ENCODE peak calls at places on chromosomes 5 and 9, in nine cellular contexts. G is HTR-8/SVneo; Y is activated T-helper 1 cell treated with anti-CD3 and anti-CD28 coated beads, Interleukin-12 subunit alpha, Interleukin-12 subunit beta, Interleukin-2, Interleukin-4 antibody, amounts not matched to agents 30 ng/mL and 10 ng/mL and 1 ng/mL, durations not matched to agents 14 hours and 24 hours and 36 hours; S is NCI-H2081; A is A549; L is stimulated activated CD4-positive, alpha-beta T cell treated with anti-CD3 and anti-CD28 coated beads, Interleukin-4, amount 100 ng/mL, for 1 hour; B is posterior vena cava; O is SIG-M5; J is NCI-H2171 treated with DMSO at 0.1 percent for 48 hours. Q is an unnamed sample.

GRCh38 chr9:120625222-120625621 is 45.3 kb upstream of the CDK5RAP2 start:
- DNase-seq in G (no peak), Y (no peak), S (no peak), A (no peak), L (no peak), B (no peak), O (no peak), J (no peak), Q (no peak)

GRCh38 chr5:17314907-17315471 is 97.6 kb downstream of the BASP1 start:
- DNase-seq in G (no peak), Y (no peak), S (no peak), A (no peak), L (no peak), B (no peak), O (no peak), J (peak), Q (no peak)

GRCh38 chr9:82117025-82117424 is 128.5 kb downstream of the SPATA31D1 start:
- DNase-seq in G (no peak), Y (no peak), S (peak), A (no peak), L (no peak), B (no peak), O (no peak), J (peak), Q (no peak)

GRCh38 chr5:54844905-54845566 is 140.4 kb downstream of the ESM1 start:
- DNase-seq in G (peak), Y (no peak), S (peak), A (no peak), L (no peak), B (no peak), O (no peak), J (peak), Q (peak)

GRCh38 chr9:97564291-97565175 is 63.1 kb downstream of the TMOD1 start:
- DNase-seq in G (peak), Y (no peak), S (no peak), A (peak), L (no peak), B (peak), O (no peak), J (peak), Q (peak)

GRCh38 chr9:98890256-98890655 is 53.5 kb upstream of the COL15A1 start:
- DNase-seq in G (no peak), Y (no peak), S (no peak), A (no peak), L (no peak), B (no peak), O (no peak), J (peak), Q (no peak)

GRCh38 chr9:120337131-120337530 is 242.8 kb downstream of the CDK5RAP2 start:
- DNase-seq in G (no peak), Y (no peak), S (no peak), A (no peak), L (no peak), B (no peak), O (no peak), J (no peak), Q (no peak)

GRCh38 chr5:124179788-124180187 is 566.7 kb downstream of the ZNF608 start:
- DNase-seq in G (no peak), Y (no peak), S (no peak), A (no peak), L (no peak), B (no peak), O (no peak), J (peak), Q (no peak)

GRCh38 chr9:87179556-87180340 is 232.4 kb upstream of the GAS1 start:
- DNase-seq in G (peak), Y (no peak), S (no peak), A (no peak), L (no peak), B (no peak), O (no peak), J (no peak), Q (no peak)

GRCh38 chr9:89145086-89145485 is 33.5 kb downstream of the SHC3 start:
- DNase-seq in G (no peak), Y (no peak), S (no peak), A (no peak), L (no peak), B (no peak), O (no peak), J (no peak), Q (no peak)

GRCh38 chr9:136228107-136228875 is 17.3 kb downstream of the QSOX2 start:
- DNase-seq in G (peak), Y (no peak), S (no peak), A (peak), L (no peak), B (no peak), O (no peak), J (no peak), Q (peak)

GRCh38 chr5:155943516-155944407 is 383.2 kb upstream of the SGCD start:
- DNase-seq in G (no peak), Y (peak), S (peak), A (peak), L (peak), B (no peak), O (no peak), J (peak), Q (peak)

GRCh38 chr9:105355810-105356209 is 92.0 kb upstream of the FSD1L start:
- DNase-seq in G (no peak), Y (no peak), S (no peak), A (no peak), L (no peak), B (no peak), O (no peak), J (no peak), Q (no peak)

GRCh38 chr9:96232539-96233241 is 69.3 kb downstream of the HSD17B3 start:
- DNase-seq in G (peak), Y (no peak), S (peak), A (peak), L (peak), B (no peak), O (no peak), J (peak), Q (peak)

GRCh38 chr5:35233601-35234000 is 3.3 kb upstream of the PRLR start:
- DNase-seq in G (no peak), Y (no peak), S (no peak), A (no peak), L (no peak), B (no peak), O (no peak), J (peak), Q (no peak)

GRCh38 chr5:64925123-64925522 is 156.4 kb downstream of the CWC27 start:
- DNase-seq in G (no peak), Y (no peak), S (no peak), A (no peak), L (no peak), B (no peak), O (no peak), J (no peak), Q (no peak)

GRCh38 chr9:85640425-85640824 is 101.3 kb downstream of the AGTPBP1 start:
- DNase-seq in G (no peak), Y (no peak), S (peak), A (no peak), L (no peak), B (no peak), O (no peak), J (no peak), Q (no peak)

GRCh38 chr9:21506910-21507795 is 25.0 kb upstream of the IFNE start:
- DNase-seq in G (peak), Y (no peak), S (no peak), A (no peak), L (no peak), B (no peak), O (no peak), J (no peak), Q (peak)

GRCh38 chr5:18321516-18321915 is 687.3 kb downstream of the TAF11L14 start:
- DNase-seq in G (no peak), Y (no peak), S (no peak), A (no peak), L (no peak), B (no peak), O (no peak), J (no peak), Q (no peak)

GRCh38 chr9:33211695-33212393 is 28.1 kb upstream of the SPINK4 start:
- DNase-seq in G (no peak), Y (no peak), S (no peak), A (peak), L (no peak), B (no peak), O (no peak), J (peak), Q (no peak)

GRCh38 chr5:178284095-178284675 is 51.6 kb upstream of the PHYKPL start:
- DNase-seq in G (no peak), Y (no peak), S (no peak), A (no peak), L (no peak), B (no peak), O (no peak), J (no peak), Q (no peak)

GRCh38 chr9:87861332-87861731 is 21.3 kb upstream of the SPATA31E1 start:
- DNase-seq in G (no peak), Y (no peak), S (no peak), A (no peak), L (no peak), B (no peak), O (no peak), J (no peak), Q (no peak)

GRCh38 chr9:134617246-134617645 is 24.4 kb upstream of the COL5A1 start:
- DNase-seq in G (no peak), Y (no peak), S (no peak), A (no peak), L (no peak), B (peak), O (no peak), J (no peak), Q (no peak)

GRCh38 chr5:99445805-99446204 is 517.0 kb upstream of the CHD1 start:
- DNase-seq in G (no peak), Y (no peak), S (no peak), A (no peak), L (no peak), B (no peak), O (no peak), J (no peak), Q (no peak)

GRCh38 chr9:69580582-69580945 is 91.6 kb downstream of the APBA1 start:
- DNase-seq in G (no peak), Y (no peak), S (no peak), A (no peak), L (no peak), B (no peak), O (no peak), J (no peak), Q (no peak)

GRCh38 chr9:29439961-29440360 is 1866.7 kb upstream of the C9orf72 start:
- DNase-seq in G (no peak), Y (no peak), S (no peak), A (no peak), L (no peak), B (no peak), O (no peak), J (no peak), Q (no peak)

GRCh38 chr5:36444582-36444999 is 142.9 kb upstream of the RANBP3L start:
- DNase-seq in G (no peak), Y (no peak), S (no peak), A (no peak), L (no peak), B (no peak), O (no peak), J (no peak), Q (no peak)

GRCh38 chr5:157066950-157067349 is 8.0 kb upstream of the HAVCR1 start:
- DNase-seq in G (no peak), Y (no peak), S (no peak), A (no peak), L (no peak), B (no peak), O (no peak), J (peak), Q (no peak)

GRCh38 chr5:116492776-116493175 is 81.8 kb downstream of the SEMA6A start:
- DNase-seq in G (no peak), Y (no peak), S (no peak), A (no peak), L (no peak), B (no peak), O (no peak), J (peak), Q (no peak)

GRCh38 chr9:19102181-19102630 is 498 bp downstream of the HAUS6 start:
- DNase-seq in G (peak), Y (peak), S (peak), A (peak), L (peak), B (peak), O (no peak), J (no peak), Q (no peak)

GRCh38 chr5:172920447-172920849 is 38.8 kb upstream of the RPL26L1 start:
- DNase-seq in G (peak), Y (no peak), S (no peak), A (peak), L (no peak), B (no peak), O (no peak), J (peak), Q (no peak)

Q was measured in amniotic stem cell.